ENCODE peak calls at places on chromosome 4, in seven cellular contexts. F is K562, Q is HepG2, R is SK-N-SH, C is H1, H is GM12878, N is HCT116. E is an unnamed sample.

GRCh38 chr4:1245481-1246051 is 3.4 kb downstream of the CTBP1 start:
- DNase-seq in F (peak), Q (no peak), R (peak), C (no peak), H (no peak), N (no peak), E (peak)

GRCh38 chr4:110510955-110511544 is 35.1 kb downstream of the ENPEP start:
- DNase-seq in F (peak), Q (peak), R (peak), C (no peak), H (no peak), N (peak), E (peak)

GRCh38 chr4:185811509-185812364 is at the start of gene SORBS2:
- DNase-seq in F (no peak), Q (peak), R (peak), C (no peak), H (peak), N (no peak), E (peak)

GRCh38 chr4:112082954-112083586 is 62.2 kb upstream of the FAM241A start:
- DNase-seq in F (no peak), Q (peak), R (no peak), C (no peak), H (no peak), N (peak), E (no peak)

GRCh38 chr4:139403457-139403856 is 50.5 kb upstream of the RAB33B start:
- DNase-seq in F (no peak), Q (no peak), R (no peak), C (no peak), H (no peak), N (no peak), E (no peak)

GRCh38 chr4:23305026-23305425 is 584.8 kb downstream of the PPARGC1A start:
- DNase-seq in F (no peak), Q (peak), R (no peak), C (no peak), H (no peak), N (no peak), E (no peak)

GRCh38 chr4:19381068-19381467 is 870.6 kb upstream of the SLIT2 start:
- DNase-seq in F (no peak), Q (no peak), R (no peak), C (no peak), H (no peak), N (no peak), E (no peak)

GRCh38 chr4:145528601-145529000 is 46.9 kb downstream of the SMAD1 start:
- DNase-seq in F (no peak), Q (no peak), R (no peak), C (no peak), H (no peak), N (no peak), E (no peak)

GRCh38 chr4:8616831-8617230 is 24.3 kb downstream of the CPZ start:
- DNase-seq in F (no peak), Q (no peak), R (no peak), C (no peak), H (no peak), N (no peak), E (no peak)

GRCh38 chr4:3613980-3614730 is 81.9 kb upstream of the LRPAP1 start:
- DNase-seq in F (no peak), Q (peak), R (peak), C (no peak), H (no peak), N (no peak), E (no peak)

GRCh38 chr4:153643406-153644016 is 40.6 kb upstream of the TLR2 start:
- DNase-seq in F (peak), Q (peak), R (peak), C (no peak), H (peak), N (peak), E (peak)

GRCh38 chr4:90904018-90904417 is 776.8 kb downstream of the CCSER1 start:
- DNase-seq in F (no peak), Q (no peak), R (no peak), C (no peak), H (no peak), N (no peak), E (no peak)

GRCh38 chr4:184845367-184846011 is 19.7 kb upstream of the ACSL1 start:
- DNase-seq in F (no peak), Q (peak), R (no peak), C (no peak), H (no peak), N (no peak), E (no peak)

GRCh38 chr4:176011523-176011922 is 54.1 kb upstream of the WDR17 start:
- DNase-seq in F (no peak), Q (no peak), R (no peak), C (no peak), H (peak), N (no peak), E (no peak)

GRCh38 chr4:6609415-6610079 is 30.9 kb upstream of the MRFAP1 start:
- DNase-seq in F (no peak), Q (no peak), R (no peak), C (no peak), H (no peak), N (no peak), E (no peak)
- TF ChIP-seq JUND in F (no peak), Q (no peak), R (no peak), C (no peak), H (no peak), N (no peak), E (no peak)

GRCh38 chr4:187664011-187664410 is 331.6 kb upstream of the ZFP42 start:
- DNase-seq in F (no peak), Q (no peak), R (no peak), C (no peak), H (no peak), N (no peak), E (no peak)

GRCh38 chr4:187667095-187667494 is 328.5 kb upstream of the ZFP42 start:
- DNase-seq in F (no peak), Q (no peak), R (no peak), C (no peak), H (no peak), N (no peak), E (no peak)

GRCh38 chr4:187668683-187669082 is 326.9 kb upstream of the ZFP42 start:
- DNase-seq in F (no peak), Q (no peak), R (no peak), C (no peak), H (no peak), N (no peak), E (no peak)

GRCh38 chr4:187663076-187663475 is 332.5 kb upstream of the ZFP42 start:
- DNase-seq in F (no peak), Q (no peak), R (no peak), C (no peak), H (no peak), N (no peak), E (no peak)

DNA sequence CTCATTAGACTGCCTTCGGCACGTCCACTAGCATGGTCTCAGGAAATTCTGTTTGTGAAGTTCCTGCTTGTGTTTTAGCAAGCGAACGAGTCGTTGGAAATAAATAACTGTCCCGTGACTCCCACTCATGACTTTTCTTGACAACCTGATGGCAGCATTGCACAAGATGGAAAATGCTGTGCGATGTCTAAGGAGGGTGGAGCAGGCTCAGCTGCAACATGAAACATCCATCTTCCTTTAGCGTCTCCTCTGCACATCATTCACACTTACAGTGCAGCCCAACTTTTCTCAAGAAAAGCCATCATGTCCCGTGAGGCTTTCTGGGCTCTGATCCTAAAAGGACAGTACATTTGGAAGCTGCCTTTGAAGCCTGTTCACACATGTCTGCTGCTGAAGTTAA is 328.9 kb upstream of the ZFP42 start:
- DNase-seq in F (no peak), Q (no peak), R (no peak), C (no peak), H (no peak), N (no peak), E (peak)
- TF ChIP-seq JUND in F (no peak), Q (no peak), R (no peak), C (no peak), H (no peak), N (no peak), E (no peak)

DNA sequence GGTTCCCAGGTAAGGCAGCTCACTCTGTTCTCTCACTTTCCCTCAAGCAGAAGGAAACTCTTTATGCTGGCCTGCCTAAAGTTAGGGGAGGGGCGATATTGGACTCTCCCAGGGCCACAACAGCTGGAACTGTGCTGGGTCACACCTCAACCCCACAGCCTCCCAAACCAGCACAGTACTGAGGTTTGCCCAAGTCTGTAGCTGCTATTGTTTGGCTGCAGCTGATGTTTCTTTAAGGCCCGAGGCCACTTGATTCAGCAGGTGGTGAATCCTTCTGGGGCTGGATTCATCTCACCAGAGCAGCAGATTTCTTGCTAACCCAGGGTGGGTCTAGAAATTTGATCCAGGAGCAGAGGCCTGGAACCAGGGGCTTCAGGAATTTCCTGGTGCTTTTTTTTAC is 544.6 kb upstream of the NDST4 start:
- DNase-seq in F (no peak), Q (no peak), R (no peak), C (no peak), H (no peak), N (no peak), E (peak)
- TF ChIP-seq JUND in F (no peak), Q (no peak), R (no peak), C (no peak), H (no peak), N (no peak), E (no peak)

GRCh38 chr4:152417648-152418047 is 118.2 kb downstream of the FBXW7 start:
- DNase-seq in F (no peak), Q (no peak), R (no peak), C (no peak), H (no peak), N (no peak), E (no peak)
- TF ChIP-seq JUND in F (no peak), Q (no peak), R (no peak), C (no peak), H (no peak), N (no peak), E (no peak)

GRCh38 chr4:56531149-56531770 is 25.7 kb downstream of the ARL9 start:
- DNase-seq in F (no peak), Q (no peak), R (no peak), C (no peak), H (no peak), N (no peak), E (no peak)
- TF ChIP-seq JUND in F (no peak), Q (no peak), R (no peak), C (no peak), H (no peak), N (no peak), E (no peak)

DNA sequence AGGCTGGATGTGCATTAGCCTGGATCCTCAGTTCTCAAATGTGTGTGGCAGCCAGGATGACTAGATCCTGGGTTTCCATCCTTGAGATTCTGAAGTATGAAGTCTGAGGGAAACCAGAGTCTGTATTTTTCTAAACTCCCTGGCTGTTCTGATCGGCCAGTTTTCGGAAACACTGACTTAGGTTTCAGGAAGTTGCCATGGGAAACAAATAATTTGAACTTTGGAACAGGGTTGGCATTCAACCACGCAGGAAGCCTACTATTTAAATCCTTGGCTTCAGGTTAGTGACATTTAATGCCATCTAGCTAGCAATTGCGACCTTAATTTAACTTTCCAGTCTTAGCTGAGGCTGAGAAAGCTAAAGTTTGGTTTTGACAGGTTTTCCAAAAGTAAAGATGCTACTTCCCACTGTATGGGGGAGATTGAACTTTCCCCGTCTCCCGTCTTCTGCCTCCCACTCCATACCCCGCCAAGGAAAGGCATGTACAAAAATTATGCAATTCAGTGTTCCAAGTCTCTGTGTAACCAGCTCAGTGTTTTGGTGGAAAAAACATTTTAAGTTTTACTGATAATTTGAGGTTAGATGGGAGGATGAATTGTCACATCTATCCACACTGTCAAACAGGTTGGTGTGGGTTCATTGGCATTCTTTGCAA is 67.6 kb downstream of the PDGFRA start:
- DNase-seq in F (no peak), Q (peak), R (no peak), C (no peak), H (no peak), N (no peak), E (no peak)
- TF ChIP-seq JUND in F (no peak), Q (no peak), R (no peak), C (no peak), H (no peak), N (no peak), E (no peak)

DNA sequence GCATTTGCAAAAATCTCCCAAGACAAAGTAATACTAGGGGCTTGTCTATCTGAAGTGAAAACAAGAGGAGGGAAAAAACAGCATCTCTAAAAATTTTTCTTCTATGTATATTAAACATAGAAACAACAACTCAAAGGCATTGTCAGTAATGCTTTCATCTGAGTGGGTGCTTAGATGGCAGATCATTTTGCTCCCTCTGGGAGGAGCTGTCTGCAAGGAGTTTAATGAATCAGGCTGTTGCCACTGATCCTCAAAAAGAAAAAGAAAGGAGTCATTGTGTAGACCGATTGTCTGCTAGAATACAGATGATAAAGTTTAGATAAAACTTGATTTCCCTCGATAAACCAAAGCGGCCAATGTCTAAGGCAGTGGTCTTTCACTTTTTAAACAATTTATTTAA is 49.7 kb upstream of the KLHL8 start:
- DNase-seq in F (peak), Q (peak), R (peak), C (no peak), H (no peak), N (peak), E (peak)
- TF ChIP-seq JUND in F (no peak), Q (no peak), R (no peak), C (no peak), H (no peak), N (no peak), E (no peak)

GRCh38 chr4:88613417-88613875 is 21.2 kb downstream of the HERC3 start:
- DNase-seq in F (no peak), Q (no peak), R (no peak), C (no peak), H (no peak), N (no peak), E (no peak)
- TF ChIP-seq JUND in F (no peak), Q (no peak), R (no peak), C (no peak), H (no peak), N (no peak), E (no peak)